ENCODE peak calls at places on chromosome 1, in seven cellular contexts. F is pancreas, M is breast epithelium, H is Peyer's patch, E is brain microvascular endothelial cell, N is ovary, L is esophagus squamous epithelium. D is an unnamed sample.

GRCh38 chr1:18890704-18891103 is 11.7 kb downstream of the ALDH4A1 start:
- DNase-seq in F (no peak), M (no peak), H (no peak), E (no peak), N (no peak), L (no peak), D (no peak)

GRCh38 chr1:24321712-24322635 is 2.8 kb downstream of the GRHL3 start:
- DNase-seq in F (peak), M (peak), H (peak), E (peak), N (peak), L (no peak), D (no peak)

GRCh38 chr1:153058826-153059784 is 1.8 kb upstream of the SPRR2A start:
- DNase-seq in F (no peak), M (no peak), H (no peak), E (no peak), N (no peak), L (no peak), D (no peak)

GRCh38 chr1:26177182-26177684 is at the start of gene CNKSR1:
- DNase-seq in F (peak), M (peak), H (no peak), E (no peak), N (no peak), L (no peak), D (no peak)

GRCh38 chr1:117653732-117654484 is 48.1 kb downstream of the TENT5C start:
- DNase-seq in F (no peak), M (no peak), H (peak), E (no peak), N (no peak), L (no peak), D (no peak)

GRCh38 chr1:234611799-234612351 is 1.9 kb upstream of the IRF2BP2 start:
- DNase-seq in F (peak), M (no peak), H (peak), E (peak), N (peak), L (no peak), D (no peak)

GRCh38 chr1:18949689-18950414 is 6.6 kb downstream of the IFFO2 start:
- DNase-seq in F (no peak), M (no peak), H (no peak), E (no peak), N (peak), L (no peak), D (no peak)

GRCh38 chr1:14314032-14314431 is 284.5 kb upstream of the KAZN start:
- DNase-seq in F (no peak), M (no peak), H (no peak), E (no peak), N (no peak), L (no peak), D (no peak)

GRCh38 chr1:37726746-37727145 is 34.4 kb downstream of the CDCA8 start:
- DNase-seq in F (no peak), M (no peak), H (no peak), E (no peak), N (no peak), L (no peak), D (no peak)

GRCh38 chr1:20192364-20192763 is 6.0 kb upstream of the PLA2G2C start:
- DNase-seq in F (no peak), M (no peak), H (no peak), E (no peak), N (no peak), L (no peak), D (no peak)

GRCh38 chr1:14959295-14959694 is 194.3 kb upstream of the TMEM51 start:
- DNase-seq in F (no peak), M (no peak), H (no peak), E (no peak), N (no peak), L (no peak), D (no peak)

GRCh38 chr1:211352985-211353515 is 26.4 kb downstream of the TRAF5 start:
- DNase-seq in F (no peak), M (peak), H (peak), E (no peak), N (no peak), L (peak), D (no peak)

GRCh38 chr1:58874757-58875755 is 91.2 kb upstream of the JUN start:
- DNase-seq in F (peak), M (no peak), H (no peak), E (no peak), N (no peak), L (no peak), D (peak)
- TF ChIP-seq CTCF in F (no peak), M (no peak), H (no peak), E (no peak), N (no peak), L (no peak), D (no peak)

GRCh38 chr1:9316512-9316911 is 23.8 kb downstream of the SPSB1 start:
- DNase-seq in F (no peak), M (no peak), H (no peak), E (no peak), N (no peak), L (no peak), D (no peak)

GRCh38 chr1:9315411-9316079 is 22.9 kb downstream of the SPSB1 start:
- DNase-seq in F (no peak), M (no peak), H (no peak), E (peak), N (no peak), L (no peak), D (no peak)

GRCh38 chr1:9316080-9316444 is 23.4 kb downstream of the SPSB1 start:
- DNase-seq in F (no peak), M (no peak), H (no peak), E (no peak), N (no peak), L (no peak), D (no peak)

GRCh38 chr1:9317591-9318331 is 25.1 kb downstream of the SPSB1 start:
- DNase-seq in F (no peak), M (no peak), H (no peak), E (no peak), N (peak), L (no peak), D (no peak)

DNA sequence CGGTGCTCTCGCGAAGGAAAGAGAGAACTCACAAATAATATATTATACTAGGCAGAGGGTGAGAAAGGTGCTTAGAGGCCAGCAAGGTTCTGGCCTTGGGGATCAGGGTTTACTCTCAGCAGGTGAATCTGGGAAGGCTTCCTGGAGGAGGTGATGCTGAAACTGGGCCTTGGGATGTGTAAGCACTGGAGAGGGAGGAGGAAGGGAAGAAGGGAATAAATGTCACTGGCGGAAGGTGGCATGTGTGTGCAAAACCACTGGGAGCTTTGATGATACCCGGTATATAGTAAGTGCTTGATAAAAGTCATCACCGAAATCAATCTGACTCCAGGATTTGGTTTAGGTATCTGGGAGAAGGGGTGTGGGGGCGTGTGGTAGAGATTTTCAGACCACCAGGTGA is 24.4 kb downstream of the SPSB1 start:
- DNase-seq in F (no peak), M (no peak), H (no peak), E (no peak), N (no peak), L (no peak), D (no peak)
- H3K4me3 ChIP-seq in F (no peak), M (no peak), H (no peak), E (no peak), N (no peak), L (no peak), D (no peak)

GRCh38 chr1:223244366-223245103 is 101.5 kb upstream of the TLR5 start:
- DNase-seq in F (no peak), M (no peak), H (no peak), E (no peak), N (no peak), L (no peak), D (no peak)
- TF ChIP-seq CTCF in F (no peak), M (no peak), H (no peak), E (peak), N (no peak), L (no peak), D (peak)

DNA sequence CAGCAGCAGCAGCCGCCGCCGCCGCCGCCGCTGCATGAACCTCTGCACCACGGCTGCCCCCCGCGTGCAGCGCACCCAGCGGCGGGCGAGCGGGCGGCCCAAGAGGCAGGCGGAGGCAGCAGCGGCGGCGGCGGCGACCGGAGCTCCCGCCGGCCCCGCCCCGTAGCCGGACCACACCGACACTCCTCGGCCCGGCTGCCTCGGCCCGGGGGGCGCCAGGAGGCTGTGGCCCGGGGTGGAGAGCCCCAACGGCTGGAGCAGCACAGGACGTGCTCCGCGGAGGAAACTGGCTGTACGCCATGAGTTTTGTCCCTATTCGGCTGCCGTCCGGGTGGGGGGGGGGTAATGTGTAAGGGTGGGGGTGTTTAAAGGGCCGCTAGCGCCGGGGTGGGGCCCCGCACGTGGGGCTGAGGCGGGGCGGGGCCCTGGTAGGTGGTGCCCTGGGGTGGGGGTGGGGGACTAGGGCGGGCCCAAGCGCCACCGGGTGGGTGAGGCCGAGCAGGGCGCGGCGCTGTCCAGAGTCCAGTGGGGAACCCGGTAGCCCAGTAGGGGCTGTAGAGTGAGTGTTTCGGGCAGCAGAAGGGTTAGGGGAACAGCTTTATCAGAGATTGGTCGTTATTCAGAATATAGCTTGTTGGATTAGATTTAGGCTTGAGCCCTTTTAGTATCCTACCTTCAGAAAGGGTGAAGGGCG is at the start of gene FAM78B:
- DNase-seq in F (peak), M (peak), H (peak), E (no peak), N (peak), L (peak), D (peak)
- H3K4me3 ChIP-seq in F (peak), M (peak), H (peak), E (peak), N (peak), L (peak), D (peak)

DNA sequence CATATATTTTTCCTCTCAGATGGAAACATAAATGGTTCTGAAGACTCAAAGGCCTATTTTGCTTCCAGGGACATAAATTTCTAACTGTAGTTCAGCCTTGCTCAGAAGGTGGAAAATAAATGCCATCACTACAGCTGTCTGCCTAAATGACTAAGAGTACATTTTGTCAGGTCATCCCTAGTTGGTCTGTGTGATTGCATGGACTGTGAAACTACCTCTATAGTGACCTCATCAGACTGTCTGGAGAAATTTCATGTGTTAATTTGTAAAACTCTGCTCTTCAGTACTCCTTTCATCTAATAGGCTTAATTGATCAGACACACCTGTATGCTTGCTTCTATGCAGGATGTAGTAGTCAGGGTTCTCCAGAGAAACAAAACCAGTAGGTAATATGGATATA is 886.9 kb downstream of the AMY1C start:
- DNase-seq in F (no peak), M (no peak), H (no peak), E (no peak), N (no peak), L (no peak), D (no peak)
- TF ChIP-seq CTCF in F (no peak), M (no peak), H (no peak), E (no peak), N (no peak), L (no peak), D (no peak)

DNA sequence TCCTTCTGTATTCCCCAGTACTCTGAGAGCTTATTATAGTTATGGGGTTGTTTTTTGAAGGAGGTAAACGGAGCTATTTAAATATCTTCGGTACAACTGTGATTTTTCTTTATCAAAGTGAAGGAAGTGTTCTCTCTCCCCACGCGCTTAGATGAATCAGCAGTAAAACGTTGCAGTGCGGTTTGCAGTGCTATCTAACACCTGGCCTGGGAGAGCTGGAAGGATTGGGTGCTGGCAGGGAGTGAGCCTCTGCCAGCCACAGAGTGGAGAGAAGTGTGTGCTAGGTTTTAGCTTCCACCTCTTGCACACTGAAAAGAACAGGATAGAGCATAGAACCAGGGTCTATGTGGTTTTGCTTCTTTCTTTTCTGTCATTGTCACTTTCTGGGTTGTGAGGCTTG is 165.9 kb downstream of the SDCCAG8 start:
- DNase-seq in F (peak), M (no peak), H (no peak), E (peak), N (peak), L (no peak), D (no peak)
- H3K4me3 ChIP-seq in F (no peak), M (no peak), H (no peak), E (peak), N (peak), L (no peak), D (peak)

DNA sequence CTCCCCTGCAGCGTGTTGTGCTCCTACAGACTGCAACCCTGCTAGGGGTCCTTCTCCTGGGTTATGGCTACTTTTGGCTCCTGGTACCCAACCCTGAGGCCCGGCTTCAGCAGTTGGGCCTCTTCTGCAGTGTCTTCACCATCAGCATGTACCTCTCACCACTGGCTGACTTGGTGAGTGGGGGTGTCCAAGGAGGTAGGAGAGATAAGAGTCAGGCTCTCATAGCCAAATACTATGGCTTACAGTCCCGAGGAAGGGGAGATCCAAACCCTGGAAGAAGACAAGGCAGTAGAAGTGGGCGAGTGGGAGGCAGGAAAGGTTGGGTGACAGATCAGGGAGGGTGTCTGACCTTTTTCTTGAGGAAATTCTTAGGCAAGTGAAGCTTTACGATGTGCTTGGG is 1.9 kb downstream of the SLC50A1 start:
- DNase-seq in F (no peak), M (no peak), H (no peak), E (no peak), N (no peak), L (no peak), D (no peak)
- TF ChIP-seq CTCF in F (no peak), M (no peak), H (no peak), E (no peak), N (no peak), L (no peak), D (no peak)

GRCh38 chr1:180234369-180235076 is 4.5 kb downstream of the LHX4 start:
- DNase-seq in F (no peak), M (no peak), H (no peak), E (no peak), N (no peak), L (no peak), D (no peak)
- H3K4me3 ChIP-seq in F (no peak), M (peak), H (no peak), E (no peak), N (no peak), L (peak), D (no peak)